ENCODE peak calls at places on chromosomes 3 and 15, in ten cellular contexts. Q is H9, L is caudate nucleus, W is NCI-H146, U is C1 segment of cervical spinal cord, M is cardiac fibroblast, E is hippocampal formation, A is cerebellar cortex, P is HT1080, K is uterus. N is an unnamed sample.

GRCh38 chr15:75237316-75237982 is 20.7 kb upstream of the GOLGA6C start:
- DNase-seq in Q (no peak), L (no peak), W (no peak), U (no peak), M (no peak), E (no peak), A (no peak), P (no peak), K (no peak), N (no peak)

GRCh38 chr3:161347726-161348125 is 23.6 kb downstream of the SPTSSB start:
- DNase-seq in Q (no peak), L (no peak), W (no peak), U (no peak), M (no peak), E (no peak), A (no peak), P (no peak), K (no peak), N (no peak)

GRCh38 chr3:124812291-124813265 is 74.6 kb downstream of the ITGB5 start:
- DNase-seq in Q (no peak), L (no peak), W (no peak), U (no peak), M (peak), E (no peak), A (peak), P (peak), K (peak), N (no peak)

GRCh38 chr15:90037510-90037860 is 36.4 kb downstream of the ZNF710 start:
- DNase-seq in Q (no peak), L (no peak), W (no peak), U (no peak), M (peak), E (no peak), A (no peak), P (no peak), K (peak), N (peak)

GRCh38 chr3:115498421-115498820 is 124.9 kb upstream of the GAP43 start:
- DNase-seq in Q (no peak), L (no peak), W (no peak), U (no peak), M (no peak), E (no peak), A (no peak), P (no peak), K (no peak), N (no peak)

GRCh38 chr3:90091557-90091956 is 984.1 kb downstream of the EPHA3 start:
- DNase-seq in Q (peak), L (no peak), W (peak), U (no peak), M (peak), E (no peak), A (no peak), P (peak), K (no peak), N (peak)

GRCh38 chr3:142028174-142028833 is 121.0 kb downstream of the TFDP2 start:
- DNase-seq in Q (no peak), L (no peak), W (peak), U (no peak), M (peak), E (no peak), A (peak), P (peak), K (peak), N (peak)

GRCh38 chr3:125067225-125067624 is 11.4 kb upstream of the HEG1 start:
- DNase-seq in Q (peak), L (no peak), W (no peak), U (no peak), M (no peak), E (no peak), A (no peak), P (peak), K (no peak), N (peak)

GRCh38 chr3:33717616-33717865 is 513 bp downstream of the CLASP2 start:
- DNase-seq in Q (peak), L (no peak), W (no peak), U (no peak), M (peak), E (no peak), A (no peak), P (peak), K (peak), N (no peak)

GRCh38 chr15:36577082-36577481 is 2.3 kb upstream of the CDIN1 start:
- DNase-seq in Q (no peak), L (no peak), W (no peak), U (no peak), M (no peak), E (no peak), A (no peak), P (no peak), K (peak), N (no peak)